ENCODE peak calls at places on chromosome 3, in six cellular contexts. J, R, H, N, E and T are unnamed samples. For H3K9me3, the result is how much of the 10 kb centered on the place peaks cover.

GRCh38 chr3:62249855-62250543 is 123.4 kb downstream of the FEZF2 start:
- DNase-seq in J (no peak), R (no peak), H (no peak), N (no peak), E (no peak), T (no peak)

GRCh38 chr3:59717679-59718205 is 667.9 kb upstream of the CFAP20DC start:
- DNase-seq in J (no peak), R (no peak), H (no peak), N (peak), E (no peak), T (no peak)

GRCh38 chr3:5426094-5426883 is 238.8 kb downstream of the EDEM1 start:
- DNase-seq in J (peak), R (peak), H (peak), N (peak), E (peak), T (peak)

GRCh38 chr3:32117324-32117723 is 10.9 kb downstream of the GPD1L start:
- DNase-seq in J (no peak), R (peak), H (no peak), N (no peak), E (no peak), T (no peak)

GRCh38 chr3:161275919-161276318 is 54.8 kb downstream of the NMD3 start:
- DNase-seq in J (no peak), R (no peak), H (no peak), N (no peak), E (peak), T (no peak)

GRCh38 chr3:123348471-123349200 is 100.3 kb downstream of the ADCY5 start:
- DNase-seq in J (no peak), R (no peak), H (no peak), N (no peak), E (no peak), T (no peak)

GRCh38 chr3:182606905-182607504 is 186.3 kb upstream of the ATP11B start:
- DNase-seq in J (no peak), R (no peak), H (no peak), N (no peak), E (no peak), T (no peak)

GRCh38 chr3:165770781-165771180 is 66.4 kb downstream of the BCHE start:
- DNase-seq in J (peak), R (no peak), H (no peak), N (no peak), E (no peak), T (no peak)

GRCh38 chr3:16148783-16149182 is 25.7 kb upstream of the GALNT15 start:
- DNase-seq in J (peak), R (no peak), H (no peak), N (no peak), E (no peak), T (peak)

GRCh38 chr3:56976666-56977560 is 83.6 kb upstream of the SPATA12 start:
- DNase-seq in J (peak), R (no peak), H (no peak), N (no peak), E (no peak), T (peak)

GRCh38 chr3:146781606-146782005 is 176.5 kb upstream of the PLSCR5 start:
- DNase-seq in J (peak), R (no peak), H (no peak), N (no peak), E (no peak), T (peak)

GRCh38 chr3:48863122-48863521 is 15.4 kb upstream of the PRKAR2A start:
- DNase-seq in J (no peak), R (no peak), H (no peak), N (no peak), E (peak), T (peak)

GRCh38 chr3:39970982-39971381 is 161.6 kb downstream of the MYRIP start:
- DNase-seq in J (no peak), R (peak), H (no peak), N (no peak), E (no peak), T (no peak)

GRCh38 chr3:138097192-138097829 is 18.1 kb downstream of the DZIP1L start:
- DNase-seq in J (no peak), R (no peak), H (no peak), N (peak), E (no peak), T (no peak)

GRCh38 chr3:15081960-15082664 is 16.8 kb downstream of the RBSN start:
- DNase-seq in J (no peak), R (no peak), H (no peak), N (no peak), E (peak), T (peak)

GRCh38 chr3:41751597-41751996 is 210.3 kb downstream of the ULK4 start:
- DNase-seq in J (no peak), R (no peak), H (peak), N (no peak), E (no peak), T (peak)

GRCh38 chr3:170634663-170635096 is 48.8 kb upstream of the SLC7A14 start:
- DNase-seq in J (no peak), R (no peak), H (no peak), N (no peak), E (no peak), T (no peak)

GRCh38 chr3:105812194-105812586 is 56.6 kb downstream of the CBLB start:
- DNase-seq in J (no peak), R (no peak), H (no peak), N (no peak), E (peak), T (peak)

GRCh38 chr3:197366301-197367044 is 68.1 kb upstream of the DLG1 start:
- DNase-seq in J (peak), R (no peak), H (no peak), N (no peak), E (peak), T (peak)

GRCh38 chr3:108124337-108125150 is 33.7 kb upstream of the CD47 start:
- DNase-seq in J (peak), R (no peak), H (peak), N (no peak), E (no peak), T (no peak)

GRCh38 chr3:21766002-21766401 is 15.0 kb upstream of the ZNF385D start:
- DNase-seq in J (no peak), R (no peak), H (no peak), N (no peak), E (no peak), T (no peak)

GRCh38 chr3:66348696-66349095 is 127.9 kb downstream of the SLC25A26 start:
- DNase-seq in J (no peak), R (no peak), H (no peak), N (no peak), E (no peak), T (no peak)

GRCh38 chr3:61568127-61568526 is 6.8 kb downstream of the PTPRG start:
- DNase-seq in J (no peak), R (no peak), H (no peak), N (no peak), E (no peak), T (no peak)

GRCh38 chr3:155070932-155071387 is 9.2 kb upstream of the MME start:
- DNase-seq in J (peak), R (no peak), H (no peak), N (no peak), E (peak), T (peak)

GRCh38 chr3:184481924-184482671 is 79.5 kb upstream of the EPHB3 start:
- DNase-seq in J (no peak), R (no peak), H (no peak), N (no peak), E (peak), T (no peak)

GRCh38 chr3:124276863-124277515 is 285.1 kb upstream of the ROPN1 start:
- DNase-seq in J (no peak), R (no peak), H (no peak), N (no peak), E (no peak), T (no peak)

GRCh38 chr3:37862219-37862711 is 585 bp downstream of the CTDSPL start:
- DNase-seq in J (peak), R (no peak), H (peak), N (peak), E (no peak), T (peak)

DNA sequence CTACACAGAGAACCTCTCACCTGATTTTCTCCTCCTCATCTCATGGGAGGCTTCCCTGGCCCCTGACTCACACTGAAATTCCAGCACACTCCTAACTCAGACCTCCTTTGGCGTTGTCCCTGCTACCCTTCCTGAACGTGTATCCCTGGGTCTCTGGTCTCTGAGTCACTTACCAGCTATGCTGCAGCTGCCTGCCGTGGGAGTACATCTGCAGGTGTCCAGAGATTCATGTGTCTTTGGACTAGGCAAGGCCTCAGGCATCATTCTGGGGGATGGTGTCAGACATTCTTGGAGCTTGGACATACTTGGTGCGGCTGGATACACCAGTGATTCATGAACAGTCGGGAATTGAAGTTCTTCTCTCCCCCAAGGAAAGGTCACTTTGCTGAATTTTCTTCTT is 148.8 kb upstream of the TRIM42 start:
- DNase-seq in J (peak), R (no peak), H (no peak), N (no peak), E (peak), T (peak)
- H3K4me2 ChIP-seq in J (no peak), R (no peak), H (no peak), N (no peak), E (peak), T (no peak)

GRCh38 chr3:10162147-10162546 is 2.6 kb upstream of the IRAK2 start:
- DNase-seq in J (no peak), R (no peak), H (no peak), N (no peak), E (no peak), T (no peak)

GRCh38 chr3:10166213-10166604 is 1.5 kb downstream of the IRAK2 start:
- DNase-seq in J (no peak), R (peak), H (no peak), N (no peak), E (no peak), T (no peak)

GRCh38 chr3:10160925-10161324 is 3.8 kb upstream of the IRAK2 start:
- DNase-seq in J (no peak), R (no peak), H (no peak), N (no peak), E (no peak), T (no peak)

GRCh38 chr3:10169000-10169496 is 4.3 kb downstream of the IRAK2 start:
- DNase-seq in J (no peak), R (no peak), H (no peak), N (no peak), E (peak), T (no peak)

DNA sequence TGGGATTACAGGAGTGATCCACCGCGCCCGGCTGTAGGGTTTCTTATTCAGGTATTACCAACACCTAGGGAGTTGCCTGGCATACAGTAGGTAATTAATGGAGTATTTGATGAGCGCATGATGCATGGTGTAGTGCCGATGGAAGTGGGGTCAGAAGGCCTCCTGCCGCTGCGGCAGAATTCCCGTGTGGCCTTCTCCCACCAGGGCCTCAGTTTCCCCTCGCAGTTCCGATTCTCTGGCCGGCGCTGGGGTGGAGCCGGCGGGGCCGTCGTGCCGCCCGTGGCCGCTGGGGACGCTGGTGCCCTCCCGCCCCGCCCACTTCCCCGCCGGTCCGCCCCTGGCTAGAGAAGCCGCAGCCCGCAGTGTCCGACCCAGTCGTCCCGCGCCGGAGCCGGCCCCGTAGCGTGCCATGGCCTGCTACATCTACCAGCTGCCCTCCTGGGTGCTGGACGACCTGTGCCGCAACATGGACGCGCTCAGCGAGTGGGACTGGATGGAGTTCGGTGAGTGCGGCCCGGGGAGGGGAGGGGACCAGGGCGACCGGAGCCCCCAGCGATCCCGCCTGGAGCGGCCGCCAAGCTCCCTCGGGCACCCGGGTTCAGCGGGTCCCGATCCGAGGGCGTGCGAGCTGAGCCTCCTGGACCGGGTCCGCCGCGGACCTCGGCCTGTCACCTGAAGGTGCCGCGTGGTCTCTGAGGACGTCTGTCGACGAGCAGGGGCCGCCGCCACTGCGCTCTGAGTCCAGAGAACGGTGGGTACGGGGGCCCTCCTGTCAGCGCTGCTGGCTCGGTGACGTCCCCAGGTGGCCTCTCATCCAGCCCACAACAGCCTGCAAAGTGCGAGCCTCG is at the start of gene IRAK2:
- DNase-seq in J (peak), R (peak), H (no peak), N (peak), E (peak), T (peak)
- H3K9ac ChIP-seq in J (peak), R (peak), H (no peak), N (peak), E (peak), T (peak)

GRCh38 chr3:144221771-144222170 is 250.1 kb downstream of the DIPK2A start:
- DNase-seq in J (no peak), R (no peak), H (no peak), N (peak), E (no peak), T (no peak)
- H3K9me3 ChIP-seq in J (under half), R (under half), H (under half), N (under half), E (under half), T (under half)

DNA sequence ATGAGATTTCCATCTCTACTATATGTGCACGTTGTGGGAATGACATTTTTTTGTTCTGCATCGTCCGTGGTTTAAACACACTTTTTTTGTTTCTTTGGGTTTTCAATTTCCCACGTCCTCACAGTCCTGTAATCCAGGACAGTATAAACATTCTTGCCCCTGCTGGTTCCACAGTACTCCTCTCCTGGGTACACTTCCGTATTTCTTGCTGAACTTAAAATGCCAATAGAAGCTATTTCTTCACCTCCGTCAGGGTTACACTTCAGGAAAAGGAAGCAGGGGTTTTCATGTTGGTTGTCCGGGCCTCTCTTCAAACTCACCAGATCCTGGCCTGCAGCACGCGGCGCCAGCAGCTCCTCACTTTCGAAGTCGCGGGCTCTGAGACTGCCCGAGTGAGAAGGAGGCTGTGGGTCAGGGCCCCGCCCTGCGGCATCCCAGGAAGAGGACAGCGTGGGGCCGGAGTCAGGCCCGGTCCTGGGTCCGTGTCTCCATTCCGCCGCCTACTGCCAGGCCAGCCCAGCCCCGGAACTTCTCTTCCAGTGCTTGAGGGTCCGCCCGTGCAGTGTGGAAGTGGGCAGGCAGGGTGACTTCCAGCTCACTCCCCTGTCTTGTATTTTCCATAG is 9.7 kb upstream of the TM4SF4 start:
- DNase-seq in J (no peak), R (no peak), H (no peak), N (no peak), E (no peak), T (no peak)
- H3K4me2 ChIP-seq in J (no peak), R (no peak), H (no peak), N (no peak), E (no peak), T (no peak)